ENCODE peak calls at places on chromosomes 4 and X, in four cellular contexts. X is HepG2, L is K562, G is Panc1. K is an unnamed sample. For H3K4me1, the result is how much of the 10 kb centered on the place peaks cover.

GRCh38 chrX:124239324-124239723 is 93.1 kb upstream of the TEX13D start:
- DNase-seq in L (no peak), G (no peak), X (no peak), K (no peak)

GRCh38 chrX:19682712-19683331 is 167.5 kb upstream of the MAP3K15 start:
- DNase-seq in G (no peak), X (no peak), L (no peak), K (no peak)

GRCh38 chr4:114813961-114814360 is 215.4 kb downstream of the UGT8 start:
- DNase-seq in X (no peak), G (no peak), L (no peak), K (no peak)

GRCh38 chrX:120794525-120794975 is 81.1 kb downstream of the CT47B1 start:
- DNase-seq in L (no peak), G (no peak), X (no peak), K (no peak)

GRCh38 chr4:98577956-98578355 is 80.5 kb downstream of the TSPAN5 start:
- DNase-seq in L (no peak), G (no peak), X (no peak), K (no peak)

GRCh38 chr4:182448281-182449151 is 205.3 kb downstream of the TENM3 start:
- DNase-seq in X (peak), G (no peak), L (peak), K (peak)

GRCh38 chrX:14497184-14497666 is 32.1 kb upstream of the GLRA2 start:
- DNase-seq in X (no peak), G (no peak), L (no peak), K (no peak)

GRCh38 chr4:119337010-119337409 is 15.1 kb upstream of the FABP2 start:
- DNase-seq in L (no peak), G (no peak), X (no peak), K (no peak)

GRCh38 chrX:156004256-156004655 is 6.8 kb downstream of the IL9R start:
- DNase-seq in G (no peak), L (no peak), X (no peak), K (no peak)

GRCh38 chr4:158826882-158827281 is 58.1 kb downstream of the FNIP2 start:
- DNase-seq in X (peak), G (no peak), L (no peak), K (no peak)

GRCh38 chrX:16491461-16491860 is 158.5 kb upstream of the S100G start:
- DNase-seq in L (no peak), G (no peak), X (no peak), K (no peak)

GRCh38 chr4:77073106-77073858 is 2.5 kb downstream of the CCNI start:
- DNase-seq in X (no peak), G (no peak), L (no peak), K (no peak)

GRCh38 chr4:11496313-11496956 is 67.7 kb upstream of the HS3ST1 start:
- DNase-seq in G (no peak), L (no peak), X (no peak), K (no peak)

GRCh38 chr4:37892641-37893040 is 1.8 kb downstream of the TBC1D1 start:
- DNase-seq in G (no peak), X (no peak), L (no peak), K (no peak)

GRCh38 chrX:56800801-56801200 is 71.8 kb downstream of the NBDY start:
- DNase-seq in L (no peak), X (no peak), G (no peak), K (no peak)

GRCh38 chr4:183323295-183323694 is 1.1 kb upstream of the CLDN24 start:
- DNase-seq in G (no peak), L (no peak), X (no peak), K (no peak)

GRCh38 chrX:107667426-107667825 is 39.1 kb downstream of the PRPS1 start:
- DNase-seq in G (no peak), L (no peak), X (no peak), K (no peak)

GRCh38 chrX:30027636-30028035 is 187.7 kb upstream of the MAGEB2 start:
- DNase-seq in G (no peak), X (no peak), L (no peak), K (no peak)

GRCh38 chr4:34293459-34293858 is 1950.9 kb downstream of the ARAP2 start:
- DNase-seq in L (no peak), X (no peak), G (no peak), K (peak)

GRCh38 chr4:94551616-94552564 is 100.1 kb downstream of the PDLIM5 start:
- DNase-seq in G (no peak), L (no peak), X (no peak), K (no peak)

GRCh38 chr4:104772849-104773248 is 278.2 kb upstream of the CXXC4 start:
- DNase-seq in G (no peak), X (no peak), L (no peak), K (no peak)

DNA sequence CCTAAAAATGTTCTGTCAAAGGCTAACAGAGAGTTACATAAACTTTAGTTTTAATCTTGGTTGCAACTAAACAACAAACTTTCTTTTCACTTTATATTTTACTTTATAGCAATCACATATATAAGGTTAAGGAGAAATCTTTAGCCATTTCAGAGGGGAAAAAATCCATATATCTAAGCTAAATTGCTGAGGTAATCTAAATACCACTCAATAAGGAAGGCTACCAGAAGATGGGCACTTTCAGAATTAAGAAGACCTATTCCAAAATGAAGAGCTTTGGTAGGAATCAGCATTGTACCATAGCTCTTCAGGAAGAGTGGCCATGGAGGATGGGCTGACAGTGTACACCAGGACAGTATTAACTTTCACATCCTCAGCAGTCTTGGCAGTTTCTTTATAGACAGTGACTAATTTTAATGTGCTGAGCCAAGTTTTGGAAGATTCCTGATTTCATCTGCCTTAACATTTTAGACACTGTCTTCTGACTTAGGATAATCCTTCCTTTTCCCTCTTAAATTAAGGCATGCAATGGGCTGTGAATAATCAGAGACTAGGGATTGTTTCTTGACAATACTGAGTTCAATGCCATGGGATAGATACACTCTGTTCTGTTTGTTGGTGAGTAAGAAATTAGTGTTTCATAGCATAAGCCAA is 7.1 kb downstream of the FAT4 start:
- DNase-seq in G (no peak), X (no peak), L (no peak), K (no peak)
- TF ChIP-seq TCF7L2 in G (no peak), X (no peak), L (no peak), K (no peak)

DNA sequence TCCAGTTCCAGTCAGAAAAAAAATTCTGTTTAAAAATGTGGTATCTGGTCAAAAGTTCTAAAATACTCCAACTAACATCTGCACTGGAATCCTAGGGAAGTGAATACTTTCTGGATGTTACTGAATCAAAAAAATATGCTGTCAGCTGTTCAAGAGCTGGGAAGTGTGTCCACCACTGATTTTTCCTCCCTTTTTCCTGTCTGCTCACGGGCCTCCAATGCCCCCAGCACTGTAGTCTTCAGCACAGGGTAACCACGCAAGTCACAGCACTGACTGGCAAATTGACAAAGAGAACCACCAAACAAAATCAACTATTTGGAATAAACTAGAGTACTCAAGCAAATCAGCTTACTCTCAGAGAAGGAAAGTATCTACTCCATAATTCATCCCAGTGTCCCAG is 9.9 kb downstream of the VEGFC start:
- DNase-seq in G (no peak), X (no peak), L (no peak), K (no peak)
- H3K4me1 ChIP-seq in G (half or more), X (under half), L (under half), K (under half)

GRCh38 chr4:20364969-20365368 is 113.3 kb downstream of the SLIT2 start:
- DNase-seq in X (no peak), L (no peak), G (no peak), K (no peak)
- TF ChIP-seq TCF7L2 in X (no peak), L (no peak), G (no peak), K (no peak)

GRCh38 chrX:39787999-39788398 is 309.8 kb downstream of the BCOR start:
- DNase-seq in L (no peak), G (no peak), X (no peak), K (no peak)
- H3K4me1 ChIP-seq in L (under half), G (under half), X (under half), K (under half)

GRCh38 chr4:185039508-185040273 is 21.4 kb downstream of the HELT start:
- DNase-seq in G (peak), L (peak), X (peak), K (peak)
- TF ChIP-seq TCF7L2 in G (no peak), L (no peak), X (no peak), K (peak)

DNA sequence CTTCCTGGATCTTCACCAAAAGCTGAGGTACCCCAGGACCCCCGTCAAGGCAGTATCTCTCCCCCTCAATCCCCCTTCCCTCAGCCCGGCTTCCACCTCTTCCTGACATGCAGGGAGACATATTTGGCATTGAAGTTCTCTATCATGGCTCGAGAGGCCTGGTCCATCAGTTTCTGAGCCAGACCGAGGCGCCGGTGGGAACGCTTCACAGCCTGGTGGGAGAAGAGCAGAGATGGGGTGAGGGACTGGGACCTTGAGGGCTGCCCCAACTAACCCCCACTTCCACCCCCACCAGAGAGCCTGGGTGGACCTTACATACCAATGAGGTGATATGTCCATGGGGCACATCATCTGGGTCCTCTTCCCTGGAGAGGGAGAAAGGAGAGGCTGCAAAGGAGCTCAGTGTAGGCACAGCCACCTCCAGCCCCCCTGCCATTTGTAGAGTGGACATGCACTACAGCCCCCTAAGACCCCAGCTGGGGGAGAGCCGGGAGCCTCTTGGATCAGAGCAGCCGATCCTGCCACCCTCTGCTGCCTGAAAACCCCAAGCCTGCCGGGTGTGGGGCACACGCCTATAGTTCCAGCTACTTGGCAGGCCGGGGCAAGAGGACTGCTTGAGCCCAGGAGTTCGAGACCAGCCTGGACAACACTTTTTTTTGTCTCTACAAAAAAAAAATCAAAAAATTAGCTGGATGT is 2.5 kb downstream of the NAA10 start:
- DNase-seq in X (no peak), L (no peak), G (no peak), K (no peak)
- H3K4me1 ChIP-seq in X (under half), L (half or more), G (under half), K (under half)

DNA sequence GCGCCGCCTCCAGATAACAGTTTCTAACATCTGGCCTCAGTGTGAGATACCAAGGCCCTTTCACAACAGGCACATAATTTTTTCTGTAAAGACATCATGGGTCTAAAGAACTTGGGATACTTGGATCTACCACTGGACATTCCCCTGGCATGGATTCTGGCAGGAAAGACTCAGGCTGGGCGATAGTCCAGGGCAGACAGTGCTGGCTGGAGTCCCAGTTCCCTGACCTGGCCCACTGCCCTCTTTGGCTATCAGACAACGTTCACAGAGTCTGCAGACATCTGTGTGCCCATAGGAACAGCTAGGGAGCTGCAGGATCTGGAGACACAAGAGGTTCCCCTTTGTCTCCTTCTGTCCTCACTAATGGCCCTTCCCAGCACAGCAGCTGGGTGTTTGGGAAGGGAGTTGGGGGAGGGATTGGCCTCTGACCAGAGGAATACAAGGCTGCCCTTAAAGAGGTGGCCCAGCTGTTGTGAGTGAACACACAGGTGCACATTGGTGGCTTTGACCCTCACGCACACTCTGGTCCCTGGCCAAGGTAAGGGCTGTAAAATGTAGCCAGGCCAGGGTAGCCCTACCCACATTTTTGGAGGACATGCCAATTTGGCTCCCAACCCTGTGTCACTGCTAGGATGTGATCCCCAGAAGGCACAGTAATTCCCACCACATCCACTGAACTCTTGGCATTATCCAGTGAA is 72.4 kb downstream of the SOX3 start:
- DNase-seq in X (no peak), G (no peak), L (no peak), K (no peak)
- TF ChIP-seq TCF7L2 in X (no peak), G (no peak), L (no peak), K (no peak)

GRCh38 chr4:74543247-74543670 is 98.3 kb downstream of the AREG start:
- DNase-seq in X (no peak), L (no peak), G (no peak), K (no peak)

GRCh38 chr4:74545488-74545887 is 100.6 kb downstream of the AREG start:
- DNase-seq in L (no peak), G (no peak), X (no peak), K (no peak)

GRCh38 chr4:74543983-74544382 is 99.0 kb downstream of the AREG start:
- DNase-seq in G (no peak), L (no peak), X (no peak), K (no peak)

GRCh38 chr4:74546020-74546419 is 101.1 kb downstream of the AREG start:
- DNase-seq in X (no peak), L (no peak), G (no peak), K (no peak)

GRCh38 chr4:74544655-74545361 is 99.9 kb downstream of the AREG start:
- DNase-seq in G (no peak), X (peak), L (no peak), K (no peak)
- H3K4me1 ChIP-seq in G (under half), X (under half), L (under half), K (half or more)